ENCODE peak calls at places on chromosomes 13 and 19, in four cellular contexts. One of them, this sample, is unnamed.

GRCh38 chr19:966481-967088 is 17.6 kb upstream of the WDR18 start:
- DNase-seq in colonic mucosa: no peak
- DNase-seq in body of pancreas: no peak
- DNase-seq in neuronal stem cell: no peak
- DNase-seq in this sample: no peak

GRCh38 chr19:1214862-1215731 is 9.5 kb downstream of the STK11 start:
- DNase-seq in colonic mucosa: no peak
- DNase-seq in body of pancreas: peak; percentile 86
- DNase-seq in neuronal stem cell: no peak
- DNase-seq in this sample: peak; percentile 73

GRCh38 chr19:30008169-30008568 is 66.1 kb downstream of the URI1 start:
- DNase-seq in colonic mucosa: no peak
- DNase-seq in body of pancreas: no peak
- DNase-seq in neuronal stem cell: no peak
- DNase-seq in this sample: no peak

GRCh38 chr13:36432106-36432544 is at the start of gene CCNA1:
- DNase-seq in body of pancreas: peak; percentile 30
- DNase-seq in neuronal stem cell: peak; percentile 73
- DNase-seq in colonic mucosa: peak; percentile 19
- DNase-seq in this sample: no peak

GRCh38 chr19:48290341-48290922 is 20.6 kb downstream of the ZNF114 start:
- DNase-seq in neuronal stem cell: peak; percentile 51
- DNase-seq in colonic mucosa: no peak
- DNase-seq in body of pancreas: no peak
- DNase-seq in this sample: no peak

GRCh38 chr13:72648513-72649065 is 78.8 kb downstream of the MZT1 start:
- DNase-seq in body of pancreas: no peak
- DNase-seq in colonic mucosa: no peak
- DNase-seq in neuronal stem cell: no peak
- DNase-seq in this sample: no peak

GRCh38 chr13:105543742-105544141 is 991.7 kb downstream of the EFNB2 start:
- DNase-seq in neuronal stem cell: no peak
- DNase-seq in colonic mucosa: no peak
- DNase-seq in body of pancreas: no peak
- DNase-seq in this sample: no peak

GRCh38 chr19:16429066-16429758 is 42.6 kb downstream of the EPS15L1 start:
- DNase-seq in neuronal stem cell: no peak
- DNase-seq in body of pancreas: peak; percentile 62
- DNase-seq in colonic mucosa: no peak
- DNase-seq in this sample: no peak

GRCh38 chr13:76293751-76294150 is 592.5 kb downstream of the KCTD12 start:
- DNase-seq in neuronal stem cell: no peak
- DNase-seq in body of pancreas: no peak
- DNase-seq in colonic mucosa: no peak
- DNase-seq in this sample: no peak

GRCh38 chr13:26168276-26168814 is 53.8 kb downstream of the RNF6 start:
- DNase-seq in body of pancreas: no peak
- DNase-seq in neuronal stem cell: no peak
- DNase-seq in colonic mucosa: no peak
- DNase-seq in this sample: no peak

GRCh38 chr13:62119739-62120700 is 704.4 kb upstream of the PCDH20 start:
- DNase-seq in body of pancreas: no peak
- DNase-seq in neuronal stem cell: no peak
- DNase-seq in colonic mucosa: no peak
- DNase-seq in this sample: no peak

GRCh38 chr13:94382520-94382919 is 97.0 kb downstream of the DCT start:
- DNase-seq in neuronal stem cell: no peak
- DNase-seq in colonic mucosa: no peak
- DNase-seq in body of pancreas: no peak
- DNase-seq in this sample: no peak

GRCh38 chr19:32607479-32607878 is 26.5 kb downstream of the PDCD5 start:
- DNase-seq in body of pancreas: no peak
- DNase-seq in colonic mucosa: no peak
- DNase-seq in neuronal stem cell: no peak
- DNase-seq in this sample: no peak

GRCh38 chr19:1151917-1152601 is 22.0 kb downstream of the SBNO2 start:
- DNase-seq in colonic mucosa: no peak
- DNase-seq in body of pancreas: no peak
- DNase-seq in neuronal stem cell: no peak
- DNase-seq in this sample: no peak

GRCh38 chr13:34076943-34077703 is 259.2 kb downstream of the RFC3 start:
- DNase-seq in colonic mucosa: no peak
- DNase-seq in neuronal stem cell: no peak
- DNase-seq in body of pancreas: no peak
- DNase-seq in this sample: no peak

GRCh38 chr13:66888698-66889097 is 341.4 kb downstream of the PCDH9 start:
- DNase-seq in body of pancreas: no peak
- DNase-seq in colonic mucosa: no peak
- DNase-seq in neuronal stem cell: no peak
- DNase-seq in this sample: no peak

GRCh38 chr19:4233282-4233853 is 4.0 kb downstream of the EBI3 start:
- DNase-seq in body of pancreas: peak; percentile 45
- DNase-seq in neuronal stem cell: no peak
- DNase-seq in colonic mucosa: peak; percentile 53
- DNase-seq in this sample: no peak

GRCh38 chr13:100895656-100896055 is 221.1 kb upstream of the TMTC4 start:
- DNase-seq in colonic mucosa: no peak
- DNase-seq in body of pancreas: no peak
- DNase-seq in neuronal stem cell: no peak
- DNase-seq in this sample: no peak

GRCh38 chr13:30881191-30881651 is 24.9 kb upstream of the MEDAG start:
- DNase-seq in body of pancreas: peak; percentile 20
- DNase-seq in neuronal stem cell: no peak
- DNase-seq in colonic mucosa: no peak
- DNase-seq in this sample: no peak

GRCh38 chr13:95650691-95651090 is 6.2 kb upstream of the DZIP1 start:
- DNase-seq in neuronal stem cell: no peak
- DNase-seq in body of pancreas: no peak
- DNase-seq in colonic mucosa: no peak
- DNase-seq in this sample: no peak
- H3K27ac ChIP-seq in neuronal stem cell: no peak overlapping the region
- H3K27ac ChIP-seq in body of pancreas: no peak overlapping the region
- H3K27ac ChIP-seq in colonic mucosa: no peak overlapping the region
- H3K27ac ChIP-seq in this sample: no peak overlapping the region

GRCh38 chr19:46990998-46991676 is 28.5 kb upstream of the NPAS1 start:
- DNase-seq in neuronal stem cell: peak; percentile 76
- DNase-seq in body of pancreas: peak; percentile 86
- DNase-seq in colonic mucosa: peak; percentile 86
- DNase-seq in this sample: peak; percentile 55
- H3K27ac ChIP-seq in neuronal stem cell: peak overlapping the region; percentile 17
- H3K27ac ChIP-seq in body of pancreas: peak overlapping the region; percentile 19
- H3K27ac ChIP-seq in colonic mucosa: no peak overlapping the region
- H3K27ac ChIP-seq in this sample: peak overlapping the region; percentile 67

DNA sequence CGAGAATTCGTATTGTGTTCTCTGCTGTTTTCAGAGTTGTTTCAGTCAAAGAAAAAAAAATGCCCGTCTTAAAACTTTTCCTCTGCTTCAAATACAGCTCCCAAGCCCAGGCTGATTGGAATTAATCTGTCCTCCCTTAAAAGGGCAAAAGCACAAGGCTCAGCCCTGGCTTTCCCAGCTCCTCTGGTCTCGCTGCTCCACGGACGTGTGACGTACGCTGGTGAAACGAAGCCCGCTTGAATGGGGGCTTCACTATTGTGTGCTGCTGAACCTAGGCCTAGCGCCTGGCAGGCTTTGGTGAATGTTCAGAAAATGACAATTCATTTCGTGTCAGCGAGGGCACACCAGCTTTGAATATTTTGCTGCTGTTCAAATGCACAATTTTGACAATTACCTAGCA is 654 bp upstream of the ZNF135 start:
- DNase-seq in colonic mucosa: no peak
- DNase-seq in neuronal stem cell: no peak
- DNase-seq in body of pancreas: no peak
- DNase-seq in this sample: no peak
- H3K27ac ChIP-seq in colonic mucosa: no peak overlapping the region
- H3K27ac ChIP-seq in neuronal stem cell: no peak overlapping the region
- H3K27ac ChIP-seq in body of pancreas: peak overlapping the region; percentile 90
- H3K27ac ChIP-seq in this sample: peak overlapping the region; percentile 87

GRCh38 chr19:50659318-50660082 is 10.3 kb downstream of the C19orf81 start:
- DNase-seq in body of pancreas: no peak
- DNase-seq in colonic mucosa: no peak
- DNase-seq in neuronal stem cell: no peak
- DNase-seq in this sample: no peak

GRCh38 chr19:50660083-50660366 is 10.8 kb downstream of the C19orf81 start:
- DNase-seq in body of pancreas: no peak
- DNase-seq in colonic mucosa: no peak
- DNase-seq in neuronal stem cell: no peak
- DNase-seq in this sample: no peak

GRCh38 chr19:50657222-50657669 is 8.0 kb downstream of the C19orf81 start:
- DNase-seq in colonic mucosa: no peak
- DNase-seq in body of pancreas: no peak
- DNase-seq in neuronal stem cell: no peak
- DNase-seq in this sample: no peak

GRCh38 chr19:50658438-50659317 is 9.4 kb downstream of the C19orf81 start:
- DNase-seq in neuronal stem cell: peak; percentile 93
- DNase-seq in body of pancreas: peak; percentile 73
- DNase-seq in colonic mucosa: peak; percentile 49
- DNase-seq in this sample: peak; percentile 86

GRCh38 chr19:50657672-50658437 is 8.6 kb downstream of the C19orf81 start:
- DNase-seq in colonic mucosa: peak; percentile 55
- DNase-seq in neuronal stem cell: peak; percentile 100
- DNase-seq in body of pancreas: peak; percentile 91
- DNase-seq in this sample: peak; percentile 100
- H3K27ac ChIP-seq in colonic mucosa: no peak overlapping the region
- H3K27ac ChIP-seq in neuronal stem cell: peak overlapping the region; percentile 72
- H3K27ac ChIP-seq in body of pancreas: no peak overlapping the region
- H3K27ac ChIP-seq in this sample: peak overlapping the region; percentile 78

GRCh38 chr19:8361921-8362793 is 1.8 kb upstream of the ANGPTL4 start:
- DNase-seq in colonic mucosa: peak; percentile 93
- DNase-seq in neuronal stem cell: no peak
- DNase-seq in body of pancreas: peak; percentile 100
- DNase-seq in this sample: peak; percentile 84

GRCh38 chr19:8366961-8367326 is 3.0 kb downstream of the ANGPTL4 start:
- DNase-seq in colonic mucosa: no peak
- DNase-seq in neuronal stem cell: no peak
- DNase-seq in body of pancreas: peak; percentile 85
- DNase-seq in this sample: no peak

GRCh38 chr19:8367327-8368001 is 3.5 kb downstream of the ANGPTL4 start:
- DNase-seq in neuronal stem cell: peak; percentile 33
- DNase-seq in colonic mucosa: peak; percentile 79
- DNase-seq in body of pancreas: peak; percentile 99
- DNase-seq in this sample: peak; percentile 81

GRCh38 chr19:8366121-8366581 is 2.2 kb downstream of the ANGPTL4 start:
- DNase-seq in neuronal stem cell: no peak
- DNase-seq in body of pancreas: peak; percentile 47
- DNase-seq in colonic mucosa: no peak
- DNase-seq in this sample: no peak

GRCh38 chr19:8363803-8364771 is at the start of gene ANGPTL4:
- DNase-seq in colonic mucosa: peak; percentile 81
- DNase-seq in body of pancreas: peak; percentile 81
- DNase-seq in neuronal stem cell: peak; percentile 64
- DNase-seq in this sample: peak; percentile 30
- H3K27ac ChIP-seq in colonic mucosa: peak within 1 kb of the TSS; percentile 73
- H3K27ac ChIP-seq in body of pancreas: peak within 1 kb of the TSS; percentile 85
- H3K27ac ChIP-seq in neuronal stem cell: peak within 1 kb of the TSS; percentile 56
- H3K27ac ChIP-seq in this sample: peak within 1 kb of the TSS; percentile 62

DNA sequence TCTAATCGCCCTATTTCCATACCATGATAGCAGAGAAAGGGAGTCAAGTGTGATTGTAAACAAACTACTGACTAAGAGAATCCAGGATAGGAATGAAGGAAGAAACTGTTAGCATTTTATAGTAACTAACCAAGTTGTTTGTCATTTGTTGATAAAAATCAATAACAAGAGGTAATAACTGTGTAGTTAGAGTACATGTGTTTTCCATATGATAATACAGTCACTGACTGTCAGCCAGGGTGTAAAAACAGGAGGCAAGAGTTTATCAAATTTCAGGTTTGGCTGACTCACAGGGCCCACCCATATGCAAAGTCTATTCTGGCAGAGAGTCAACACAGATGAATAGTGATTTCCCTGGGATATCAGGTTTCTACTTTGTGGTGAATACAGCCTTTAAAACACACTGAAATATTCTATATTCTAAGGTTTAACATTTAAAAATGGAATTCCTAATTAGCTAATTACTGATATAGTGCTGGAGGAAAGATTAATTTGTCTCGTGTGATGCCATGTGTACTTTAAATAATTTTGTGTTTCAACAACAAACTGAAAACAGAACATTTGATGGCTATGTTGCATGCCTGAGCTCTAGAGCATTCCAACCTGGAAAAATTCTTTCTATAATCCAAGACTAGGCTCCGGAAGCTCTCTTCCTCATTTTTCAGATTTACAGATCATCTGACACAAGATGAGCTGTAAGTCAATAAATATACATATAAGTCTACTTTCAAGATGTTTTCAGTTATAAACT is 6.0 kb upstream of the FOXO1 start:
- DNase-seq in body of pancreas: peak; percentile 17
- DNase-seq in colonic mucosa: no peak
- DNase-seq in neuronal stem cell: no peak
- DNase-seq in this sample: no peak
- H3K27ac ChIP-seq in body of pancreas: no peak overlapping the region
- H3K27ac ChIP-seq in colonic mucosa: no peak overlapping the region
- H3K27ac ChIP-seq in neuronal stem cell: no peak overlapping the region
- H3K27ac ChIP-seq in this sample: no peak overlapping the region

GRCh38 chr13:24274452-24274971 is 34.9 kb upstream of the C1QTNF9 start:
- DNase-seq in colonic mucosa: no peak
- DNase-seq in neuronal stem cell: no peak
- DNase-seq in body of pancreas: no peak
- DNase-seq in this sample: no peak
- H3K27ac ChIP-seq in colonic mucosa: peak overlapping the region; percentile 38
- H3K27ac ChIP-seq in neuronal stem cell: no peak overlapping the region
- H3K27ac ChIP-seq in body of pancreas: no peak overlapping the region
- H3K27ac ChIP-seq in this sample: peak overlapping the region; percentile 61

DNA sequence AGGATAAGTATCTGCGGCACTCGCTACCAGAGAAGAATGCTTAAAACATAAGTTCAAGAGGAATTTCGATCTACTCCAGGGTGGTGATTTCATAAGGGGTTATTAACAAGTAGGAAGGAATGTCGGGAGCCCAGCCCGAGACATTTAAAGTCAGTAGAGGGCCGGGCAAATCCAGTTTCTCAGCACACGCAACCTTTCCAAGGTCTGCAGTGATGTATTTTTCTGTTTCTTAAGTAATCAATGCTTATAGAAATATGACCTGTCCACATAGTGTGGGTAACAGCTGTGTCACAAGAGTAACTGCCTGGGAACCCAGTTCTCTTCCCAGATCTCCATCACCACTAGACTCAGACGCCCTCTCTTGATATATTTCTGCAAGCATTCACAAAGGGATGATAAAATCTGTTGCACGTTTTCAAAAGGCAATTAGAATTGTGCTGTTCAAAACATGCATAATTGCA is 525.9 kb downstream of the MYO16 start:
- DNase-seq in body of pancreas: no peak
- DNase-seq in colonic mucosa: no peak
- DNase-seq in neuronal stem cell: no peak
- DNase-seq in this sample: no peak
- H3K27ac ChIP-seq in body of pancreas: no peak overlapping the region
- H3K27ac ChIP-seq in colonic mucosa: no peak overlapping the region
- H3K27ac ChIP-seq in neuronal stem cell: no peak overlapping the region
- H3K27ac ChIP-seq in this sample: no peak overlapping the region

GRCh38 chr13:51624695-51625345 is 40.6 kb downstream of the WDFY2 start:
- DNase-seq in colonic mucosa: no peak
- DNase-seq in neuronal stem cell: no peak
- DNase-seq in body of pancreas: no peak
- DNase-seq in this sample: no peak
- H3K27ac ChIP-seq in colonic mucosa: no peak overlapping the region
- H3K27ac ChIP-seq in neuronal stem cell: no peak overlapping the region
- H3K27ac ChIP-seq in body of pancreas: no peak overlapping the region
- H3K27ac ChIP-seq in this sample: no peak overlapping the region